ENCODE peak calls at places on chromosome 13, in eight cellular contexts. H, F, M, U, C, Z, Y and Q are unnamed samples.

GRCh38 chr13:40672310-40673060 is 6.0 kb upstream of the FOXO1 start:
- DNase-seq in H (peak), F (peak), M (peak), U (peak), C (peak), Z (no peak), Y (no peak), Q (peak)

GRCh38 chr13:22735381-22735995 is 445.3 kb upstream of the SGCG start:
- DNase-seq in H (no peak), F (no peak), M (no peak), U (no peak), C (no peak), Z (no peak), Y (peak), Q (no peak)

GRCh38 chr13:25847145-25847544 is 204.7 kb downstream of the SHISA2 start:
- DNase-seq in H (no peak), F (no peak), M (no peak), U (no peak), C (no peak), Z (no peak), Y (no peak), Q (no peak)

GRCh38 chr13:31749929-31750328 is 10.6 kb downstream of the RXFP2 start:
- DNase-seq in H (peak), F (peak), M (peak), U (no peak), C (no peak), Z (peak), Y (no peak), Q (peak)

GRCh38 chr13:59531571-59532091 is 632.1 kb downstream of the DIAPH3 start:
- DNase-seq in H (peak), F (no peak), M (peak), U (no peak), C (peak), Z (peak), Y (peak), Q (peak)

GRCh38 chr13:107234315-107234714 is 666.4 kb upstream of the ARGLU1 start:
- DNase-seq in H (no peak), F (no peak), M (no peak), U (no peak), C (no peak), Z (no peak), Y (no peak), Q (peak)

GRCh38 chr13:23391752-23392151 is 41.8 kb downstream of the SACS start:
- DNase-seq in H (peak), F (no peak), M (no peak), U (no peak), C (no peak), Z (no peak), Y (no peak), Q (no peak)

GRCh38 chr13:94122300-94122699 is 357.2 kb downstream of the DCT start:
- DNase-seq in H (no peak), F (no peak), M (no peak), U (no peak), C (no peak), Z (no peak), Y (no peak), Q (no peak)

GRCh38 chr13:58919551-58919950 is 1244.2 kb downstream of the DIAPH3 start:
- DNase-seq in H (no peak), F (no peak), M (no peak), U (no peak), C (no peak), Z (no peak), Y (no peak), Q (no peak)

GRCh38 chr13:98214008-98214643 is 37.1 kb upstream of the RNF113B start:
- DNase-seq in H (peak), F (peak), M (peak), U (no peak), C (no peak), Z (no peak), Y (no peak), Q (peak)

GRCh38 chr13:66899955-66900354 is 330.2 kb downstream of the PCDH9 start:
- DNase-seq in H (no peak), F (no peak), M (peak), U (no peak), C (no peak), Z (no peak), Y (no peak), Q (peak)

GRCh38 chr13:23822252-23822824 is 66.9 kb downstream of the MIPEP start:
- DNase-seq in H (peak), F (no peak), M (no peak), U (no peak), C (no peak), Z (no peak), Y (no peak), Q (no peak)

GRCh38 chr13:75715598-75716523 is 79.7 kb downstream of the LMO7 start:
- DNase-seq in H (no peak), F (no peak), M (peak), U (no peak), C (no peak), Z (no peak), Y (no peak), Q (peak)

GRCh38 chr13:72959643-72960042 is 99.2 kb upstream of the KLF5 start:
- DNase-seq in H (no peak), F (no peak), M (peak), U (no peak), C (no peak), Z (no peak), Y (no peak), Q (peak)

GRCh38 chr13:76723551-76724232 is 162.5 kb downstream of the KCTD12 start:
- DNase-seq in H (peak), F (peak), M (peak), U (no peak), C (no peak), Z (peak), Y (peak), Q (peak)

GRCh38 chr13:26653310-26653709 is 95.8 kb downstream of the WASF3 start:
- DNase-seq in H (peak), F (no peak), M (peak), U (no peak), C (no peak), Z (peak), Y (no peak), Q (no peak)

GRCh38 chr13:109707044-109707794 is 79.2 kb downstream of the IRS2 start:
- DNase-seq in H (no peak), F (no peak), M (no peak), U (no peak), C (no peak), Z (no peak), Y (no peak), Q (no peak)

GRCh38 chr13:73708393-73708985 is 425.7 kb downstream of the KLF12 start:
- DNase-seq in H (peak), F (peak), M (peak), U (peak), C (peak), Z (peak), Y (peak), Q (peak)

GRCh38 chr13:20973886-20974285 is 71.3 kb upstream of the XPO4 start:
- DNase-seq in H (no peak), F (no peak), M (no peak), U (no peak), C (no peak), Z (no peak), Y (no peak), Q (no peak)

GRCh38 chr13:36530050-36530789 is 97.9 kb downstream of the CCNA1 start:
- DNase-seq in H (peak), F (no peak), M (peak), U (no peak), C (no peak), Z (peak), Y (peak), Q (peak)

GRCh38 chr13:39603424-39603947 is 493 bp upstream of the LHFPL6 start:
- DNase-seq in H (peak), F (no peak), M (peak), U (peak), C (no peak), Z (no peak), Y (peak), Q (peak)

GRCh38 chr13:94716016-94716415 is 3.7 kb upstream of the SOX21 start:
- DNase-seq in H (no peak), F (no peak), M (no peak), U (no peak), C (no peak), Z (no peak), Y (no peak), Q (peak)

GRCh38 chr13:46235259-46235658 is 23.5 kb downstream of the LRRC63 start:
- DNase-seq in H (no peak), F (no peak), M (no peak), U (no peak), C (no peak), Z (no peak), Y (no peak), Q (no peak)

GRCh38 chr13:24684600-24684998 is 4.4 kb downstream of the ATP12A start:
- DNase-seq in H (peak), F (no peak), M (no peak), U (no peak), C (no peak), Z (no peak), Y (peak), Q (peak)

GRCh38 chr13:109479991-109480696 is 306.2 kb downstream of the IRS2 start:
- DNase-seq in H (peak), F (no peak), M (peak), U (no peak), C (no peak), Z (no peak), Y (no peak), Q (peak)

GRCh38 chr13:53732664-53733063 is 704.1 kb downstream of the OLFM4 start:
- DNase-seq in H (no peak), F (no peak), M (no peak), U (no peak), C (no peak), Z (no peak), Y (no peak), Q (no peak)

GRCh38 chr13:103078145-103078544 is 11.9 kb upstream of the SLC10A2 start:
- DNase-seq in H (no peak), F (no peak), M (no peak), U (no peak), C (no peak), Z (no peak), Y (no peak), Q (no peak)

GRCh38 chr13:109784590-109785140 is 1.7 kb downstream of the IRS2 start:
- DNase-seq in H (peak), F (no peak), M (peak), U (no peak), C (no peak), Z (no peak), Y (peak), Q (peak)

GRCh38 chr13:114054269-114054668 is 78.2 kb downstream of the RASA3 start:
- DNase-seq in H (no peak), F (no peak), M (no peak), U (no peak), C (no peak), Z (no peak), Y (peak), Q (no peak)

GRCh38 chr13:109297628-109298027 is 488.8 kb downstream of the IRS2 start:
- DNase-seq in H (peak), F (peak), M (peak), U (no peak), C (no peak), Z (no peak), Y (no peak), Q (peak)

GRCh38 chr13:94550030-94550738 is 45.8 kb downstream of the TGDS start:
- DNase-seq in H (peak), F (no peak), M (peak), U (peak), C (no peak), Z (peak), Y (no peak), Q (peak)

GRCh38 chr13:106274551-106275208 is 260.8 kb downstream of the EFNB2 start:
- DNase-seq in H (peak), F (no peak), M (no peak), U (no peak), C (no peak), Z (no peak), Y (no peak), Q (no peak)

GRCh38 chr13:99985243-99985874 is 3.8 kb downstream of the ZIC2 start:
- DNase-seq in H (no peak), F (no peak), M (no peak), U (no peak), C (no peak), Z (no peak), Y (peak), Q (no peak)

GRCh38 chr13:27663947-27664346 is 42.3 kb downstream of the POLR1D start:
- DNase-seq in H (no peak), F (no peak), M (no peak), U (no peak), C (no peak), Z (no peak), Y (peak), Q (peak)
- TF ChIP-seq CTCF in H (no peak), F (no peak), M (no peak), U (no peak), C (no peak), Z (no peak), Y (peak), Q (no peak)

GRCh38 chr13:111859361-111860105 is 207.4 kb upstream of the SOX1 start:
- DNase-seq in H (no peak), F (no peak), M (no peak), U (no peak), C (no peak), Z (no peak), Y (no peak), Q (no peak)

GRCh38 chr13:111860161-111860560 is 206.8 kb upstream of the SOX1 start:
- DNase-seq in H (no peak), F (no peak), M (no peak), U (no peak), C (no peak), Z (no peak), Y (no peak), Q (no peak)

GRCh38 chr13:111862836-111863815 is 203.8 kb upstream of the SOX1 start:
- DNase-seq in H (no peak), F (no peak), M (no peak), U (no peak), C (no peak), Z (no peak), Y (no peak), Q (no peak)

GRCh38 chr13:111864566-111864965 is 202.4 kb upstream of the SOX1 start:
- DNase-seq in H (no peak), F (no peak), M (no peak), U (no peak), C (no peak), Z (no peak), Y (no peak), Q (no peak)

DNA sequence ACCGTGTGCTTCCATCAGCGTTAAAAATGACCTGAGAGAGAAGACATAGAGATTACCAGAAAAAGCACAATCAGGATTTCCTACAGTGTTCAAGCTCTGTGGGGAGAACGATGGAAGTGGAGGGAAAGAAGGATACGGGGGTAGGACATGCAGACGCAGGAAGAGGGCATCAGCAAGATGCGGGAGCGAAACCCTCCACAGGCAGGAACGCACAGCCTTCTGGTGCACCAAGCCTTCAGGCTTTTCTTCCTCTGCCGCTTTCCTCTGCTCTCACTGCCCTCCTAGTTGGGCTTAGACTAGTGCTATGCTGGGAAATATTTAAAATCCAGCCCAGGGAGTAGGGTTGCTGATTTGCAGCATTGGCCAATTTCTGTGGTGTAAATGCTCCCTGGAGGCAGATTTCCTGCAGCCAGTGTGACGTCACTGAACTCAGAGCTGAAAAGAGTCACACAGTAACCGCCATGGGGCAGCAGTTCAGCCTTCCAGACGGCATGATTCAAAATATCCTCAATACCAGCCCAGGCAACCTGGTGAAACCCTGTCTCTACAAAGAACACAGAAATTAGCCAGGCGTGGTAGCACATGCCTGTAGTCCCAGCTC is 205.1 kb upstream of the SOX1 start:
- DNase-seq in H (no peak), F (no peak), M (no peak), U (no peak), C (no peak), Z (no peak), Y (no peak), Q (no peak)
- H3K4me3 ChIP-seq in H (no peak), F (no peak), M (no peak), U (no peak), C (no peak), Z (no peak), Y (no peak), Q (no peak)

GRCh38 chr13:111140562-111141105 is 25.5 kb downstream of the ARHGEF7 start:
- DNase-seq in H (no peak), F (no peak), M (no peak), U (no peak), C (no peak), Z (no peak), Y (no peak), Q (no peak)
- TF ChIP-seq CTCF in H (no peak), F (no peak), M (no peak), U (no peak), C (no peak), Z (no peak), Y (no peak), Q (no peak)

GRCh38 chr13:44573071-44573470 is 3.1 kb downstream of the TSC22D1 start:
- DNase-seq in H (no peak), F (no peak), M (no peak), U (no peak), C (no peak), Z (no peak), Y (peak), Q (no peak)
- H3K4me3 ChIP-seq in H (peak), F (peak), M (peak), U (no peak), C (no peak), Z (peak), Y (peak), Q (peak)